ENCODE peak calls at places on chromosome 6, in four cellular contexts. L is body of pancreas, B is heart left ventricle, J is H9. V is an unnamed sample.

GRCh38 chr6:46781478-46782378 is 11.5 kb upstream of the MEP1A start:
- DNase-seq in B (peak; percentile 52), L (peak; percentile 70), J (no peak), V (no peak)

GRCh38 chr6:39361657-39362486 is 39.4 kb upstream of the KCNK16 start:
- DNase-seq in J (peak; percentile 93), L (peak; percentile 77), B (peak; percentile 45), V (no peak)

GRCh38 chr6:15977050-15977449 is 151.8 kb upstream of the MYLIP start:
- DNase-seq in L (no peak), J (no peak), B (no peak), V (no peak)

GRCh38 chr6:11202513-11203305 is 29.8 kb downstream of the NEDD9 start:
- DNase-seq in L (peak; percentile 51), B (no peak), J (peak; percentile 59), V (no peak)

GRCh38 chr6:53735896-53736295 is 58.9 kb upstream of the LRRC1 start:
- DNase-seq in B (no peak), L (no peak), J (no peak), V (no peak)

GRCh38 chr6:37359034-37359433 is 5.3 kb downstream of the RNF8 start:
- DNase-seq in J (no peak), L (no peak), B (no peak), V (no peak)

GRCh38 chr6:47103931-47104330 is 61.8 kb upstream of the ADGRF1 start:
- DNase-seq in J (no peak), B (no peak), L (no peak), V (peak; percentile 63)

GRCh38 chr6:1524040-1524480 is 85.7 kb upstream of the FOXC1 start:
- DNase-seq in L (peak; percentile 63), J (peak; percentile 90), B (peak; percentile 57), V (no peak)

GRCh38 chr6:83480470-83480869 is 31.9 kb upstream of the PRSS35 start:
- DNase-seq in B (no peak), L (no peak), J (no peak), V (no peak)

GRCh38 chr6:37155394-37156312 is 14.3 kb upstream of the PIM1 start:
- DNase-seq in L (peak; percentile 24), J (no peak), B (no peak), V (no peak)

GRCh38 chr6:32931211-32931610 is 9.6 kb downstream of the HLA-DMB start:
- DNase-seq in J (no peak), B (no peak), L (no peak), V (no peak)

GRCh38 chr6:30707281-30707850 is 9.7 kb downstream of the MDC1 start:
- DNase-seq in L (peak; percentile 46), J (no peak), B (no peak), V (no peak)

GRCh38 chr6:165008971-165009370 is 300.4 kb downstream of the C6orf118 start:
- DNase-seq in L (no peak), J (no peak), B (no peak), V (no peak)

GRCh38 chr6:170279977-170280688 is 10.7 kb downstream of the DLL1 start:
- DNase-seq in J (no peak), B (no peak), L (peak; percentile 76), V (no peak)

GRCh38 chr6:41073203-41073967 is 611 bp downstream of the NFYA start:
- DNase-seq in B (peak; percentile 90), J (peak; percentile 87), L (peak; percentile 93), V (peak; percentile 34)

GRCh38 chr6:137868721-137869631 is 1.9 kb downstream of the TNFAIP3 start:
- DNase-seq in B (no peak), J (no peak), L (no peak), V (no peak)

GRCh38 chr6:25922301-25922700 is 8.2 kb downstream of the SLC17A2 start:
- DNase-seq in L (no peak), B (peak; percentile 22), J (no peak), V (no peak)

GRCh38 chr6:163886394-163886793 is 471.9 kb downstream of the QKI start:
- DNase-seq in B (no peak), J (no peak), L (no peak), V (no peak)

GRCh38 chr6:158900614-158901312 is 81.6 kb upstream of the EZR start:
- DNase-seq in B (no peak), J (no peak), L (no peak), V (no peak)

GRCh38 chr6:164106345-164106769 is 691.8 kb downstream of the QKI start:
- DNase-seq in B (peak; percentile 76), J (peak; percentile 71), L (no peak), V (no peak)

GRCh38 chr6:48996461-48997119 is 466.5 kb downstream of the MMUT start:
- DNase-seq in L (no peak), B (no peak), J (no peak), V (no peak)

GRCh38 chr6:9159051-9159450 is 723.7 kb upstream of the SLC35B3 start:
- DNase-seq in J (no peak), L (no peak), B (no peak), V (no peak)

GRCh38 chr6:34984416-34984815 is 95.4 kb downstream of the ANKS1A start:
- DNase-seq in B (no peak), L (no peak), J (no peak), V (no peak)

GRCh38 chr6:33343953-33344611 is 26.5 kb upstream of the ZBTB22 start:
- DNase-seq in J (no peak), L (no peak), B (no peak), V (no peak)

GRCh38 chr6:157982297-157982579 is 575 bp downstream of the SYNJ2 start:
- DNase-seq in B (peak; percentile 38), L (peak; percentile 78), J (peak; percentile 82), V (no peak)

DNA sequence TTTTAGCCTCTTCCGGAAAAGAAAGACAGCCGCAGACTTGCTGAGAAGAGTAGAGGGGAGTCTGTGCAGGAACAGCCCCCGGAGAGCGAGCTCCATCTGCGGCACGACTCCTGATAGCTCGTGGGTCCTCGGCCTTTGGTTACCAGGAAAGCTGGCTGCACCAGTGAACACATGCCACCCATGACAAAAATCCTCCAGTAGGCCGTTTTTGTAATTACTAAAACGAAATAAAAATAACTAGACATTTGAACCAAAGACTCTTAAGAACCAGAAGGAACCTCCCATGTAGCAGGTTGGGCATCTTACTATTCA is 42.2 kb downstream of the RAMACL start:
- DNase-seq in L (no peak), J (no peak), B (no peak), V (no peak)
- H3K27ac ChIP-seq in L (no peak overlapping the region), J (no peak overlapping the region), B (no peak overlapping the region), V (no peak overlapping the region)

DNA sequence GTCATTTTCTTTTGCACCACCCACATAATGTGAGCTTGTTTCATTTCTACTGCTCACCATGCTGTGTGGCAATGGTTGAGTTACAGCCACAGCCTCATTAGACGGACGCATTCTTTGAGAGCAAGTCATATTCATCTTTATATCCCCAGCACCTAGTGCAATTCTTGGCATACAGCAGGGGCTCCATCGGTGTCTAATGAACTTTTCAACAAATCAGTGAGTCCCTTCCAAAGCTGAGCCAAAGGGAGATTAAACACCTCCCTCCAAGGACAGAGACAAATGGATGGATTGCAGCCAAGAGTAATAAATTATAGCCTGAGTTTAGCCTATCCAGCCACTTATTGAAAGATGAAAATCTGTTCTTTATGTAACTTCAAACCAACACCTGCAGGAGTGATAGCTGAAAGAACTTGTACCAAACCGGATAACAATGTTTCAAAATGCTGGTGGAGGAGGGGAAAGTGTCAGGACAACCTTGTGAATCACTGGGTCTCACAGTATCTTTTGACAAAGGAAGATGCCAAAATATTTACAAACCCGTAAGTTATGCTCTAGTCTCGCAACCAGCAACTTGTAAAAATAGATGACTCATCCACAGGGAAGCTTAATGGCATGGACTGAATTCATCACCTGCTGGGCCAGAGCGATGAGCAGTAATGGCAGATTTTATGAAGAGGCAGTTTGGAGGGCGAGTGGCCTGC is 139.0 kb downstream of the PXDC1 start:
- DNase-seq in L (no peak), B (no peak), J (no peak), V (peak; percentile 97)
- H3K27ac ChIP-seq in L (no peak overlapping the region), B (no peak overlapping the region), J (no peak overlapping the region), V (peak overlapping the region; percentile 82)

GRCh38 chr6:81204741-81205140 is 547.7 kb downstream of the TENT5A start:
- DNase-seq in L (no peak), B (no peak), J (no peak), V (no peak)
- H3K27ac ChIP-seq in L (no peak overlapping the region), B (no peak overlapping the region), J (no peak overlapping the region), V (no peak overlapping the region)

GRCh38 chr6:3208096-3208774 is 19.2 kb downstream of the TUBB2B start:
- DNase-seq in B (no peak), J (no peak), L (no peak), V (peak; percentile 39)

GRCh38 chr6:3208775-3209113 is 18.7 kb downstream of the TUBB2B start:
- DNase-seq in J (no peak), L (no peak), B (no peak), V (no peak)

GRCh38 chr6:3211681-3212080 is 15.8 kb downstream of the TUBB2B start:
- DNase-seq in B (no peak), L (peak; percentile 33), J (no peak), V (no peak)

GRCh38 chr6:3210024-3210610 is 17.3 kb downstream of the TUBB2B start:
- DNase-seq in L (no peak), B (no peak), J (no peak), V (no peak)

DNA sequence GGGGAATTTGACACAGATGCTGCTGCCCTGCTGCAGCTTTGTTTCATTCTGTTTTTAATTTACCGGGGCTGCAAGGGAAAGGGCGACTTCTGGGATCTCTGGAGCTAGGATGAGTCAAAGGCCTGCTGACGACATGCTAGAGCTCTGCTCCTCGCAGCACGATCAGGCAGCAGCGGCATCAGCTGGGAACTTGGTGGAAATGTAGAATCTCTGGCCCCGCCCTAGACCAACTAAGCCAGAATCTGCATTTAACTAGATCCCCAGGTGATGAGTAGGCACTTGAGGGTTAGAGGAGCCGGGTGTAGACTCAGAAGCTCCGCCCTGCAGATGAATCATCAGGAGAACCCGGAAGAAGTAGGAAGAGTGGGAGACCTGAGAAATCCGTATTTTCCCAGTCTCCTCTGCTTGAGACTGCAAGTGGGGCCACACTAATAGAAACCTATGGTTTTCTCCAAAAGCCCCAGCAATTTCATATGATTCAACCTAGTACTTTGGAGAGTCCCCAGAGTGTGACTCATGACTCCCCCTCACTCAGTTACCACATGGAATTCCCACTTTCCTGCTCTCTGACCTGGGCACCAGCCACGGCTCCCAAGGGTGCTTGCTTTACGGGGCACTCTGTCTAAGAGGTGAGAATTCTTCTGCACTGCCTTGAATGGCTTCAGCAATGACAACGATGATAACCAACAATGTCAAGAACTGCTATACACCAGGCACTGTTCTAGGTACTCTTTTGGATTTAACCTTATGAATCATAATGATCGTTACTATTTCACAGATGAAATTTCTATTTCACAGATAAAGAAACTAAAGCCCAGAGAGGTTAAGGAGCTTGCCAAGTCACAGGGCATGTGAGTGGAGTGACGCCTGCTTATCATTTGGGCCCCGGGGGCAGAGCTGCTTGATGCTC is 18.1 kb downstream of the TUBB2B start:
- DNase-seq in J (peak; percentile 95), L (peak; percentile 12), B (no peak), V (peak; percentile 92)
- H3K27ac ChIP-seq in J (no peak overlapping the region), L (no peak overlapping the region), B (no peak overlapping the region), V (peak overlapping the region; percentile 63)

DNA sequence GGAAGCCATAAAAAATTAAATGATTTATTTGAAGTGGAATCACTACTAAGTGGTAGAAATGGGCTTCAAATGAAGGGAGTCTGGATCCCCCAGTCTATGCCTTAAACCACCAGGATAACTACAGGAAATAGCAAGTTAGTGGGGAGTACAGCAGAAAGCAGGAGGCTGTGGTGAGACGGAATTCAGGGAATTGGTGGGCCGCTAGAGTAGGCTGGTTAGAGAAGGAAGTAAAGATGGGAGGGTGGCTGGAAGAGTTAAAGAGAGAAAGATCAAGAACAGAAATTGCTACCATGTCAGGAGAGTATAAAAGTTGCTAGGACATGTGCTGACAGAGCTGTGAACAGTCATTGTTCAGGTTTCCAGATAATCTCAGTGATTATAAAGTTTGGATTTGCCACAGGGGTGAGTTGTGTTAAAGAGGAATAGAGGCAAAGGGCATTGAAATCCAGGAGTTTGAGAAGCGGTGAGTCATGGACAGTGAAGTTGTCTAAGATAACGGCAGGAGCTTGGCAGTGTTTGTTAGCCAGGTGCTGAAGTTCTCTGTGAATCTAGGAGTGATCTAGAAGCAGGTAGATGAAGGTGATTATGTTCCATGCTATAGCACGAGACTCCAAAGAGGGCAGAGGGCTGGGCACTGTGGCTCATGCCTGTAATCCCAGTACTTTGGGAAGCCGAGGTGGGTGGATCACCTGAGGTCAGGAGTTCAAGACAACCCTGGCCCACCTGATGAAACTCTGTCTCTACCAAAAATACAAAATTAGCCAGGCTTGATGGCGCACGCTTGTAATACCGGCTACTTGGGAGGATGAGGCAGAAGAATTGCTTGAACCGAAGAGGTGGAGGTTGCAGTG is 13.7 kb upstream of the HINT3 start:
- DNase-seq in J (no peak), B (no peak), L (peak; percentile 57), V (no peak)
- H3K27ac ChIP-seq in J (no peak overlapping the region), B (no peak overlapping the region), L (peak overlapping the region; percentile 85), V (peak overlapping the region; percentile 15)

V was measured in epithelial cell of prostate.